ENCODE peak calls at places on chromosomes 5 and 9, in seven cellular contexts. S, O, G, M, Y, U and V are unnamed samples. For H3K36me3, the result is how much of the 10 kb centered on the place peaks cover.

GRCh38 chr5:93330506-93330905 is 250.5 kb downstream of the NR2F1-AS1 start:
- DNase-seq in S (no peak), O (no peak), G (no peak), M (no peak), Y (no peak), U (peak), V (no peak)

GRCh38 chr9:105040462-105040861 is 112.5 kb upstream of the ABCA1 start:
- DNase-seq in S (no peak), O (no peak), G (no peak), M (no peak), Y (no peak), U (no peak), V (no peak)

GRCh38 chr9:109593612-109594011 is 95.5 kb upstream of the PTPN3 start:
- DNase-seq in S (no peak), O (no peak), G (no peak), M (no peak), Y (no peak), U (no peak), V (peak)

GRCh38 chr9:137294091-137294683 is 7.9 kb downstream of the NRARP start:
- DNase-seq in S (no peak), O (peak), G (no peak), M (no peak), Y (no peak), U (peak), V (peak)

GRCh38 chr9:88985616-88986015 is 5.7 kb upstream of the S1PR3 start:
- DNase-seq in S (no peak), O (no peak), G (no peak), M (no peak), Y (no peak), U (no peak), V (no peak)

GRCh38 chr5:7185742-7186141 is 210.2 kb upstream of the ADCY2 start:
- DNase-seq in S (no peak), O (no peak), G (no peak), M (no peak), Y (no peak), U (peak), V (no peak)

GRCh38 chr5:137605377-137605776 is 106.3 kb upstream of the SPOCK1 start:
- DNase-seq in S (no peak), O (no peak), G (no peak), M (no peak), Y (no peak), U (peak), V (no peak)

GRCh38 chr9:85178486-85178885 is 509.0 kb downstream of the NTRK2 start:
- DNase-seq in S (no peak), O (no peak), G (no peak), M (no peak), Y (no peak), U (peak), V (no peak)

GRCh38 chr5:136061630-136062381 is 33.0 kb downstream of the TGFBI start:
- DNase-seq in S (no peak), O (no peak), G (no peak), M (no peak), Y (no peak), U (no peak), V (no peak)

GRCh38 chr5:74851026-74851425 is 15.2 kb downstream of the FAM169A start:
- DNase-seq in S (no peak), O (no peak), G (no peak), M (no peak), Y (no peak), U (no peak), V (no peak)

GRCh38 chr9:127452481-127453092 is 1.3 kb downstream of the LRSAM1 start:
- DNase-seq in S (no peak), O (peak), G (peak), M (no peak), Y (peak), U (no peak), V (peak)

GRCh38 chr9:108241384-108241783 is 614.4 kb downstream of the ACTL7B start:
- DNase-seq in S (no peak), O (peak), G (no peak), M (no peak), Y (no peak), U (no peak), V (no peak)

GRCh38 chr5:107263387-107264003 is 407.2 kb downstream of the EFNA5 start:
- DNase-seq in S (no peak), O (no peak), G (no peak), M (no peak), Y (no peak), U (no peak), V (no peak)

GRCh38 chr5:71907589-71908145 is 188.6 kb downstream of the CARTPT start:
- DNase-seq in S (no peak), O (no peak), G (no peak), M (no peak), Y (no peak), U (no peak), V (no peak)

GRCh38 chr5:68255305-68256130 is 40.0 kb downstream of the PIK3R1 start:
- DNase-seq in S (no peak), O (no peak), G (no peak), M (no peak), Y (no peak), U (no peak), V (no peak)

GRCh38 chr9:114049453-114050225 is 28.5 kb downstream of the AMBP start:
- DNase-seq in S (no peak), O (peak), G (peak), M (no peak), Y (peak), U (no peak), V (no peak)

GRCh38 chr5:56543431-56544385 is 271.6 kb upstream of the MAP3K1 start:
- DNase-seq in S (no peak), O (no peak), G (no peak), M (no peak), Y (no peak), U (peak), V (no peak)

GRCh38 chr5:152113401-152113800 is 188.8 kb upstream of the GLRA1 start:
- DNase-seq in S (peak), O (no peak), G (no peak), M (no peak), Y (no peak), U (no peak), V (no peak)

GRCh38 chr5:27087820-27088219 is 49.4 kb upstream of the CDH9 start:
- DNase-seq in S (no peak), O (no peak), G (no peak), M (no peak), Y (no peak), U (no peak), V (no peak)

GRCh38 chr9:88835038-88835466 is 156.2 kb upstream of the S1PR3 start:
- DNase-seq in S (no peak), O (no peak), G (no peak), M (no peak), Y (no peak), U (peak), V (no peak)

DNA sequence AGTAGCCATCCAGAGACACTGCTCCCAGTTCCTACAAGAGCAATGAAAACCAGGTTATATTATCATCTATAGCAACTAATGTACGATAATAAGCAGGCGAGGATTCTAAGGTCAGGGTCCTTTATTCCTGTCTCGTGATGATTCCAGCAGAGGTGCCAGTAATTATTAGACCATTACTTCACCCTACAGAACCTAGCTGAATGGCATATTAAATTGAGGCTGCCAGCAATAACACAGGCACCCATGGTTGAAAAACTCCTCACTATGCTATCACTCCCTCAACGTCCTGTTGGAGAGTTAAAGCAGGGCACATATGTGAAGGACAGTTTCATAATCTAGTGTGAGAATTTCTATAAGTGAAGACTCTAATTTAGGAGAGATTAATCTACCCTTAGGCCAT is 29.7 kb downstream of the DCAF12 start:
- DNase-seq in S (no peak), O (no peak), G (no peak), M (no peak), Y (no peak), U (no peak), V (no peak)
- H3K36me3 ChIP-seq in S (half or more), O (under half), G (under half), M (half or more), Y (under half), U (under half), V (under half)

GRCh38 chr5:31408814-31409213 is 123.1 kb downstream of the DROSHA start:
- DNase-seq in S (no peak), O (no peak), G (no peak), M (no peak), Y (no peak), U (peak), V (no peak)

GRCh38 chr5:31410089-31410488 is 121.8 kb downstream of the DROSHA start:
- DNase-seq in S (no peak), O (no peak), G (no peak), M (no peak), Y (no peak), U (no peak), V (no peak)

GRCh38 chr5:31401691-31402090 is 130.2 kb downstream of the DROSHA start:
- DNase-seq in S (no peak), O (no peak), G (no peak), M (no peak), Y (no peak), U (no peak), V (no peak)

GRCh38 chr5:31407921-31408714 is 123.8 kb downstream of the DROSHA start:
- DNase-seq in S (no peak), O (no peak), G (no peak), M (no peak), Y (no peak), U (peak), V (no peak)

GRCh38 chr5:31404325-31404724 is 127.6 kb downstream of the DROSHA start:
- DNase-seq in S (no peak), O (no peak), G (no peak), M (no peak), Y (no peak), U (no peak), V (no peak)
- H3K36me3 ChIP-seq in S (under half), O (under half), G (under half), M (under half), Y (under half), U (under half), V (under half)

GRCh38 chr9:129037767-129038098 is 1.3 kb downstream of the MIGA2 start:
- DNase-seq in S (no peak), O (no peak), G (no peak), M (no peak), Y (peak), U (no peak), V (no peak)

GRCh38 chr9:129040113-129040643 is 3.8 kb downstream of the MIGA2 start:
- DNase-seq in S (no peak), O (no peak), G (no peak), M (no peak), Y (no peak), U (no peak), V (no peak)

GRCh38 chr9:129036923-129037766 is 719 bp downstream of the MIGA2 start:
- DNase-seq in S (no peak), O (no peak), G (no peak), M (no peak), Y (no peak), U (no peak), V (no peak)

GRCh38 chr9:129038109-129038852 is 1.9 kb downstream of the MIGA2 start:
- DNase-seq in S (no peak), O (no peak), G (no peak), M (no peak), Y (no peak), U (no peak), V (no peak)

DNA sequence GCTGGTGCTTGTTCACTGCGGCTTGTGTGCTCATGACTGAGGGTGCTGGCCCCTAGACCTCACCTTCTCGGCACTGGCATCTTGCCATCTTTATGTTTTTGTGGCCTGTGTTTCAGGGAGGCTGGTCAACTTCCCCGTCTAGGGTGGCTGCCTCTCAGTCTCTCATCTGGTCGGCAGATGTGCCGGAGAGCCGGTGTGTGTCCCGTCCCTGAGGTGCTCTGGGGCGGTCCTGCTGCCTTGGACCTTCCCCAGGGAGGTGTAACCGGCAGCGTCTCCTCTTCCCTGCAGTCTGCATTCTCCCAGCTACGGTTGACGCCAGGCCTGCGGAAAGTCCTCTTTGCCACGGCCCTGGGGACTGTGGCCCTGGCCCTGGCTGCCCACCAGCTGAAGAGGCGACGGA is 5.6 kb downstream of the MIGA2 start:
- DNase-seq in S (no peak), O (peak), G (no peak), M (no peak), Y (no peak), U (no peak), V (no peak)
- H3K36me3 ChIP-seq in S (under half), O (under half), G (under half), M (under half), Y (under half), U (under half), V (under half)

GRCh38 chr5:172943906-172944305 is 15.3 kb upstream of the RPL26L1 start:
- DNase-seq in S (no peak), O (no peak), G (no peak), M (no peak), Y (no peak), U (no peak), V (peak)

GRCh38 chr5:172944741-172945140 is 14.5 kb upstream of the RPL26L1 start:
- DNase-seq in S (no peak), O (no peak), G (no peak), M (no peak), Y (no peak), U (peak), V (no peak)

GRCh38 chr5:172945151-172945550 is 14.1 kb upstream of the RPL26L1 start:
- DNase-seq in S (no peak), O (no peak), G (no peak), M (no peak), Y (peak), U (no peak), V (peak)

GRCh38 chr5:172942556-172942955 is 16.7 kb upstream of the RPL26L1 start:
- DNase-seq in S (no peak), O (no peak), G (no peak), M (no peak), Y (no peak), U (no peak), V (peak)

GRCh38 chr5:172943283-172943841 is 15.9 kb upstream of the RPL26L1 start:
- DNase-seq in S (no peak), O (peak), G (no peak), M (no peak), Y (no peak), U (no peak), V (peak)
- H3K36me3 ChIP-seq in S (under half), O (under half), G (under half), M (half or more), Y (under half), U (under half), V (under half)

DNA sequence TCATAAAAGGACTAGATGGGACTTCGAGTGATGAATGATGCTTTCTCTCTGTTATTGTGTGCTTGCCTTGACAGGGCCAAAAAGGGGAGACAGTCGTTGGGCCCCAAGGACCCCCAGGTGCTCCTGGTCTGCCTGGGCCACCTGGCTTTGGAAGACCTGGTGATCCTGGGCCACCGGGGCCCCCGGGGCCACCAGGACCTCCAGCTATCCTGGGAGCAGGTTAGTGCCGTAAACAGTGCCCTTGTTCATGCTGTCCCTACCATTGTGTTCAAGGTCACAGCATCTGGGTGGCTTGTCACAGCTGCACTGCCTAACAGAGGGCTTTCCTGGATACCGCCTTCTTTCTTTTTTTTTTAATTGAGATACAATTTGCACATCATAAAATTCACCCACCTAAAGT is 48.7 kb upstream of the TGFBR1 start:
- DNase-seq in S (no peak), O (no peak), G (no peak), M (no peak), Y (no peak), U (no peak), V (no peak)
- H3K36me3 ChIP-seq in S (under half), O (under half), G (under half), M (under half), Y (under half), U (under half), V (under half)

GRCh38 chr5:150069619-150070276 is 16.6 kb downstream of the CSF1R start:
- DNase-seq in S (no peak), O (no peak), G (no peak), M (no peak), Y (no peak), U (no peak), V (no peak)
- H3K36me3 ChIP-seq in S (under half), O (under half), G (under half), M (under half), Y (under half), U (under half), V (under half)

GRCh38 chr5:141636106-141636412 is 590 bp downstream of the HDAC3 start:
- DNase-seq in S (no peak), O (no peak), G (no peak), M (no peak), Y (no peak), U (no peak), V (no peak)

GRCh38 chr5:141635646-141636045 is 1.0 kb downstream of the HDAC3 start:
- DNase-seq in S (no peak), O (no peak), G (no peak), M (no peak), Y (no peak), U (no peak), V (no peak)

GRCh38 chr5:141634720-141635119 is 1.9 kb downstream of the HDAC3 start:
- DNase-seq in S (no peak), O (no peak), G (no peak), M (no peak), Y (no peak), U (no peak), V (no peak)

GRCh38 chr5:141632650-141633049 is 4.0 kb downstream of the HDAC3 start:
- DNase-seq in S (no peak), O (no peak), G (no peak), M (no peak), Y (no peak), U (no peak), V (no peak)

DNA sequence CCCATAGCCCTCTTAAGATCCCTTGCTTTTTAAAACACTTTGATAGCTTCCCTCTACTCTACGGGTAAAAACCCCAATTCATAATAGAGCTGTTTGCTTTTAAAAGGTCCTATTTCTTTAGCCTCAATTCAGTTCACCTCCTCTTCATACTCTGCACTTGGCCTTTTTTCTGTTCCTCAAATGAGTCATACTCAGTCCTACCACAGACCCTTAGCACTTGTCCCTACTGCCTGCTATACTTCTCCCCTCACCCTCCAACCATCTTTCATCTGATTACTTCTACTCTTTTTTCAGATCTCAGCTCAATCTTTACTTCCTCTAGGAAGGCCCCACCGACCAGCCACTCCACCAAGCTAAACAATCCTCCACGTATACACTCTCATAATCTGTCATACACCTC is 2.5 kb downstream of the HDAC3 start:
- DNase-seq in S (no peak), O (no peak), G (no peak), M (no peak), Y (no peak), U (no peak), V (no peak)
- H3K36me3 ChIP-seq in S (under half), O (under half), G (under half), M (under half), Y (under half), U (under half), V (under half)

GRCh38 chr9:86300701-86301100 is 18.4 kb upstream of the ISCA1 start:
- DNase-seq in S (no peak), O (no peak), G (no peak), M (no peak), Y (no peak), U (no peak), V (no peak)

GRCh38 chr9:86303316-86303975 is 21.1 kb upstream of the ISCA1 start:
- DNase-seq in S (peak), O (no peak), G (no peak), M (no peak), Y (no peak), U (peak), V (no peak)

GRCh38 chr9:86304236-86304730 is 21.9 kb upstream of the ISCA1 start:
- DNase-seq in S (no peak), O (no peak), G (no peak), M (no peak), Y (no peak), U (no peak), V (no peak)

GRCh38 chr9:86298873-86299272 is 16.5 kb upstream of the ISCA1 start:
- DNase-seq in S (no peak), O (no peak), G (no peak), M (no peak), Y (no peak), U (no peak), V (no peak)
- H3K36me3 ChIP-seq in S (under half), O (under half), G (under half), M (half or more), Y (under half), U (under half), V (under half)